ENCODE peak calls at places on chromosome 10, in five cellular contexts. One of them, this sample, is unnamed.

GRCh38 chr10:78357027-78357672 is 323.5 kb downstream of the RPS24 start:
- DNase-seq in Daoy: no peak
- DNase-seq in MV-4-11: no peak
- DNase-seq in neural crest cell: no peak
- DNase-seq in hypothalamus: no peak
- DNase-seq in this sample: no peak

GRCh38 chr10:25363638-25364037 is 188.8 kb downstream of the GPR158 start:
- DNase-seq in neural crest cell: no peak
- DNase-seq in MV-4-11: no peak
- DNase-seq in Daoy: no peak
- DNase-seq in hypothalamus: no peak
- DNase-seq in this sample: no peak

GRCh38 chr10:60167056-60167455 is 222.6 kb downstream of the ANK3 start:
- DNase-seq in neural crest cell: no peak
- DNase-seq in Daoy: no peak
- DNase-seq in hypothalamus: no peak
- DNase-seq in MV-4-11: no peak
- DNase-seq in this sample: peak; percentile 62

GRCh38 chr10:12400266-12400931 is 51.1 kb downstream of the CAMK1D start:
- DNase-seq in neural crest cell: no peak
- DNase-seq in hypothalamus: no peak
- DNase-seq in MV-4-11: no peak
- DNase-seq in Daoy: peak; percentile 65
- DNase-seq in this sample: no peak

GRCh38 chr10:117464176-117464575 is 78.4 kb upstream of the EMX2 start:
- DNase-seq in Daoy: no peak
- DNase-seq in MV-4-11: no peak
- DNase-seq in hypothalamus: no peak
- DNase-seq in neural crest cell: no peak
- DNase-seq in this sample: no peak

GRCh38 chr10:4867520-4868356 is 41.7 kb downstream of the AKR1E2 start:
- DNase-seq in hypothalamus: no peak
- DNase-seq in neural crest cell: no peak
- DNase-seq in Daoy: peak; percentile 70
- DNase-seq in MV-4-11: no peak
- DNase-seq in this sample: peak; percentile 97

GRCh38 chr10:110172155-110172554 is 35.2 kb upstream of the MXI1 start:
- DNase-seq in MV-4-11: no peak
- DNase-seq in Daoy: no peak
- DNase-seq in neural crest cell: no peak
- DNase-seq in hypothalamus: no peak
- DNase-seq in this sample: no peak

GRCh38 chr10:95295031-95295755 is 4.4 kb upstream of the PDLIM1 start:
- DNase-seq in MV-4-11: peak; percentile 80
- DNase-seq in hypothalamus: no peak
- DNase-seq in Daoy: peak; percentile 31
- DNase-seq in neural crest cell: no peak
- DNase-seq in this sample: peak; percentile 48

GRCh38 chr10:29386347-29386999 is 97.6 kb downstream of the LYZL1 start:
- DNase-seq in MV-4-11: no peak
- DNase-seq in neural crest cell: no peak
- DNase-seq in hypothalamus: peak; percentile 4
- DNase-seq in Daoy: no peak
- DNase-seq in this sample: peak; percentile 59

GRCh38 chr10:78199759-78200158 is 166.1 kb downstream of the RPS24 start:
- DNase-seq in hypothalamus: no peak
- DNase-seq in MV-4-11: no peak
- DNase-seq in Daoy: no peak
- DNase-seq in neural crest cell: no peak
- DNase-seq in this sample: no peak

GRCh38 chr10:114885430-114885829 is 52.6 kb upstream of the TRUB1 start:
- DNase-seq in MV-4-11: no peak
- DNase-seq in neural crest cell: no peak
- DNase-seq in hypothalamus: no peak
- DNase-seq in Daoy: no peak
- DNase-seq in this sample: no peak

GRCh38 chr10:78413294-78414055 is 379.8 kb downstream of the RPS24 start:
- DNase-seq in neural crest cell: no peak
- DNase-seq in hypothalamus: no peak
- DNase-seq in Daoy: no peak
- DNase-seq in MV-4-11: no peak
- DNase-seq in this sample: no peak

GRCh38 chr10:94193466-94193924 is 169.2 kb downstream of the NOC3L start:
- DNase-seq in neural crest cell: no peak
- DNase-seq in hypothalamus: no peak
- DNase-seq in Daoy: peak; percentile 62
- DNase-seq in MV-4-11: no peak
- DNase-seq in this sample: no peak

GRCh38 chr10:90378524-90379076 is 479.2 kb downstream of the HTR7 start:
- DNase-seq in MV-4-11: no peak
- DNase-seq in hypothalamus: no peak
- DNase-seq in neural crest cell: no peak
- DNase-seq in Daoy: peak; percentile 4
- DNase-seq in this sample: no peak

GRCh38 chr10:79412516-79412915 is 32.9 kb downstream of the ZCCHC24 start:
- DNase-seq in hypothalamus: no peak
- DNase-seq in MV-4-11: no peak
- DNase-seq in Daoy: no peak
- DNase-seq in neural crest cell: no peak
- DNase-seq in this sample: no peak

GRCh38 chr10:57973451-57973850 is 294.2 kb downstream of the IPMK start:
- DNase-seq in hypothalamus: no peak
- DNase-seq in MV-4-11: no peak
- DNase-seq in neural crest cell: no peak
- DNase-seq in Daoy: no peak
- DNase-seq in this sample: peak; percentile 76

GRCh38 chr10:43196131-43196980 is 58.1 kb downstream of the CSGALNACT2 start:
- DNase-seq in Daoy: no peak
- DNase-seq in neural crest cell: no peak
- DNase-seq in hypothalamus: no peak
- DNase-seq in MV-4-11: no peak
- DNase-seq in this sample: no peak

GRCh38 chr10:115801987-115802386 is 471.0 kb downstream of the GFRA1 start:
- DNase-seq in MV-4-11: no peak
- DNase-seq in neural crest cell: no peak
- DNase-seq in Daoy: no peak
- DNase-seq in hypothalamus: no peak
- DNase-seq in this sample: no peak

This sample was measured in OCI-M1.